ENCODE peak calls at places on chromosomes 4 and X, in four cellular contexts. J is GM12878, U is HL-60, V is K562. Q is an unnamed sample.

GRCh38 chrX:10828640-10829039 is 208.3 kb upstream of the MID1 start:
- DNase-seq in J (no peak), U (no peak), V (no peak), Q (no peak)

GRCh38 chrX:42094208-42094607 is 170.9 kb upstream of the CASK start:
- DNase-seq in J (no peak), U (peak), V (no peak), Q (no peak)

GRCh38 chr4:8913858-8914460 is 42.3 kb upstream of the HMX1 start:
- DNase-seq in J (no peak), U (no peak), V (no peak), Q (no peak)

GRCh38 chrX:131067216-131067615 is 9.1 kb downstream of the ARHGAP36 start:
- DNase-seq in J (no peak), U (no peak), V (no peak), Q (no peak)

GRCh38 chr4:39353478-39354177 is 12.5 kb downstream of the RFC1 start:
- DNase-seq in J (peak), U (peak), V (no peak), Q (peak)

GRCh38 chrX:129693343-129693742 is 38.6 kb upstream of the APLN start:
- DNase-seq in J (no peak), U (no peak), V (no peak), Q (no peak)

GRCh38 chr4:125231661-125232060 is 83.1 kb upstream of the FAT4 start:
- DNase-seq in J (no peak), U (no peak), V (no peak), Q (no peak)

GRCh38 chr4:37837446-37837845 is 11.0 kb downstream of the PGM2 start:
- DNase-seq in J (no peak), U (peak), V (no peak), Q (no peak)

GRCh38 chrX:18674417-18674787 is 2.5 kb upstream of the RS1 start:
- DNase-seq in J (no peak), U (no peak), V (no peak), Q (no peak)

GRCh38 chr4:73891739-73892405 is 22.7 kb downstream of the CXCL1 start:
- DNase-seq in J (no peak), U (no peak), V (no peak), Q (no peak)

GRCh38 chrX:140342410-140342809 is 162.5 kb downstream of the SOX3 start:
- DNase-seq in J (no peak), U (no peak), V (no peak), Q (no peak)

GRCh38 chrX:1584237-1585011 is 7.0 kb upstream of the AKAP17A start:
- DNase-seq in J (no peak), U (no peak), V (no peak), Q (no peak)

GRCh38 chr4:110638347-110638746 is 15.5 kb upstream of the PITX2 start:
- DNase-seq in J (no peak), U (no peak), V (no peak), Q (no peak)

GRCh38 chr4:117664706-117665444 is 369.4 kb upstream of the NDST3 start:
- DNase-seq in J (no peak), U (no peak), V (no peak), Q (no peak)

GRCh38 chr4:169791527-169792156 is 33.9 kb upstream of the HPF1 start:
- DNase-seq in J (no peak), U (peak), V (peak), Q (no peak)

GRCh38 chr4:169341490-169341889 is 70.7 kb upstream of the SH3RF1 start:
- DNase-seq in J (peak), U (no peak), V (no peak), Q (no peak)

GRCh38 chr4:47106561-47106960 is 75.2 kb downstream of the GABRB1 start:
- DNase-seq in J (no peak), U (no peak), V (no peak), Q (no peak)

GRCh38 chr4:8766610-8767009 is 105.0 kb downstream of the HMX1 start:
- DNase-seq in J (no peak), U (no peak), V (no peak), Q (no peak)

GRCh38 chr4:168451744-168452394 is 28.4 kb downstream of the DDX60L start:
- DNase-seq in J (no peak), U (no peak), V (peak), Q (no peak)

GRCh38 chr4:15423285-15423711 is 4.5 kb upstream of the C1QTNF7 start:
- DNase-seq in J (no peak), U (no peak), V (no peak), Q (no peak)

GRCh38 chrX:135345328-135345645 is 36.0 kb downstream of the ETDC start:
- DNase-seq in J (no peak), U (no peak), V (peak), Q (no peak)

GRCh38 chrX:66012094-66012534 is 27.8 kb downstream of the VSIG4 start:
- DNase-seq in J (peak), U (peak), V (peak), Q (no peak)

GRCh38 chrX:111410451-111410850 is 1.5 kb downstream of the DCX start:
- DNase-seq in J (no peak), U (no peak), V (no peak), Q (no peak)

GRCh38 chr4:182307746-182308145 is 64.5 kb downstream of the TENM3 start:
- DNase-seq in J (no peak), U (no peak), V (no peak), Q (no peak)

GRCh38 chrX:22395372-22395771 is 122.7 kb downstream of the CBLL2 start:
- DNase-seq in J (no peak), U (no peak), V (no peak), Q (no peak)

GRCh38 chr4:187176261-187176910 is 452.7 kb upstream of the FAT1 start:
- DNase-seq in J (no peak), U (no peak), V (no peak), Q (no peak)

GRCh38 chr4:3418029-3418762 is 23.6 kb upstream of the HGFAC start:
- DNase-seq in J (no peak), U (peak), V (no peak), Q (no peak)

GRCh38 chr4:166277406-166277805 is 404.4 kb downstream of the TLL1 start:
- DNase-seq in J (no peak), U (no peak), V (no peak), Q (no peak)

GRCh38 chr4:166282081-166282770 is 409.2 kb downstream of the TLL1 start:
- DNase-seq in J (no peak), U (no peak), V (no peak), Q (no peak)

GRCh38 chr4:166280642-166281041 is 407.6 kb downstream of the TLL1 start:
- DNase-seq in J (no peak), U (no peak), V (no peak), Q (no peak)

GRCh38 chr4:166277851-166278250 is 404.8 kb downstream of the TLL1 start:
- DNase-seq in J (no peak), U (no peak), V (no peak), Q (no peak)

GRCh38 chr4:166279261-166279660 is 406.2 kb downstream of the TLL1 start:
- DNase-seq in J (no peak), U (no peak), V (no peak), Q (no peak)
- TF ChIP-seq POLR2AphosphoS5 in J (no peak), U (no peak), V (no peak), Q (no peak)

GRCh38 chr4:30863031-30863430 is 142.9 kb downstream of the PCDH7 start:
- DNase-seq in J (no peak), U (no peak), V (no peak), Q (no peak)
- TF ChIP-seq SPI1 in J (no peak), U (no peak), V (no peak), Q (no peak)

GRCh38 chrX:45765281-45765680 is 564.6 kb upstream of the DIPK2B start:
- DNase-seq in J (no peak), U (no peak), V (no peak), Q (no peak)
- TF ChIP-seq POLR2AphosphoS5 in J (no peak), U (peak), V (no peak), Q (no peak)

GRCh38 chr4:41258783-41259182 is 2.1 kb downstream of the UCHL1 start:
- DNase-seq in J (no peak), U (no peak), V (peak), Q (no peak)
- TF ChIP-seq SPI1 in J (no peak), U (no peak), V (no peak), Q (no peak)

GRCh38 chrX:24113161-24113560 is 36.4 kb upstream of the ZFX start:
- DNase-seq in J (no peak), U (no peak), V (no peak), Q (no peak)

GRCh38 chrX:24117288-24117687 is 32.2 kb upstream of the ZFX start:
- DNase-seq in J (no peak), U (no peak), V (no peak), Q (no peak)
- TF ChIP-seq POLR2AphosphoS5 in J (no peak), U (no peak), V (no peak), Q (no peak)

GRCh38 chrX:96004386-96004785 is 680.3 kb upstream of the DIAPH2 start:
- DNase-seq in J (no peak), U (no peak), V (no peak), Q (no peak)
- TF ChIP-seq SPI1 in J (no peak), U (no peak), V (no peak), Q (no peak)

GRCh38 chr4:148258526-148258925 is 183.7 kb downstream of the NR3C2 start:
- DNase-seq in J (no peak), U (no peak), V (no peak), Q (no peak)
- TF ChIP-seq POLR2AphosphoS5 in J (no peak), U (no peak), V (no peak), Q (no peak)

GRCh38 chrX:108584617-108585211 is 145.1 kb downstream of the COL4A5 start:
- DNase-seq in J (peak), U (no peak), V (peak), Q (no peak)
- TF ChIP-seq SPI1 in J (no peak), U (no peak), V (no peak), Q (no peak)

DNA sequence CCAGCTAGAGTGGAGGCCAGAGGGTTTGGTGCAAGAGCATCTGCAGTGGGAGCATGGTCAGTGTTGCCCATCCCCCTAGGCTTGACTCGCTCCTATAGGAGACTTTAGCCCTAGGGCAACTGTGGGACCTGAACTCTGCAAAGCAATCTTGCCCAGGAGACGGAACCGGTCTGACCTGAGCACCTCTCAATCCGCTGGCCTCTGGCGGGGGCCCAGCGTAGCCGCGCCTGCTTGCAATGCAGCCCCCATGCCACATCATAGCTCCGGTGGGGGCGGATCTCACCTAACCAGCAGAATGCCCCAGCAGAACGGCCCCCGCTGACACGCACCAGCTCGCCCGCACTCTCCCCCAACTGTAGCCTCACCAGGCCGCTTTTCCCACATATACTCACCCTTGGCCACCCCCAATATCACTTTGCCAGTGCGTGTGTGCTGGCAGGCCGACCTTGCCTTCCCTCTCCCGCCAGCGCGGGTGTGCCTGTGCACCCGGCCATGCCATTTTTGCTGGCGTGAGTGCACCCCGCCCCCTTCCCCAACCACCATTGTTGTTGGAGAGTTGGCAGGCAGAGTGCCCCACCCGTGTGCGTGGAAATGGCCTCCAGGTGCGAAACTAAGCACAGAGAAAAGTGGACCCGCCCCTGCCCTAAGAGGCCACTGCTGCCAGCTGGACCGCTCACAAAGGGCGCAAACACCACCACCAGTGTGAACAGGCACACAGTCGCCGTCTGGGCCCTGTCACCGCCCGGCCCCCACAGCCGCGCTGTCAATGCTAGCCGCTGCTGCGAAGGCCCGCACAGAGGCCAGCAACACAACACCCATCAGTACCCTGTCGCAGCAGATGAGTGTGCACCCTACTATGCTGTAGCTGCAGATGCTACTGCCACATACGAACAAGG is 5.9 kb downstream of the BEX4 start:
- DNase-seq in J (no peak), U (no peak), V (no peak), Q (no peak)
- TF ChIP-seq POLR2AphosphoS5 in J (no peak), U (no peak), V (no peak), Q (no peak)